ENCODE peak calls at places on chromosomes 16 and 17, in ten cellular contexts. C, R, K, D, N, L, B, Y, H and X are unnamed samples.

GRCh38 chr16:85969159-85969558 is 70.2 kb downstream of the IRF8 start:
- DNase-seq in Y (peak; percentile 47), H (no peak), N (peak; percentile 14), K (no peak), C (peak; percentile 17), R (no peak), L (no peak), D (no peak), B (peak; percentile 4), X (peak; percentile 14)

GRCh38 chr17:80955673-80956306 is 35.9 kb upstream of the CHMP6 start:
- DNase-seq in H (no peak), D (peak; percentile 74), Y (no peak), N (no peak), C (no peak), B (no peak), R (no peak), K (no peak), L (no peak), X (no peak)

GRCh38 chr17:5282639-5283217 is 644 bp downstream of the RABEP1 start:
- DNase-seq in D (no peak), B (no peak), H (peak; percentile 29), K (no peak), R (peak; percentile 31), C (no peak), N (peak; percentile 17), Y (no peak), L (peak; percentile 17), X (peak; percentile 29)

GRCh38 chr16:17379121-17379571 is 91.6 kb downstream of the XYLT1 start:
- DNase-seq in Y (peak; percentile 70), C (no peak), B (peak; percentile 77), K (no peak), N (peak; percentile 48), R (no peak), L (peak; percentile 80), D (no peak), H (no peak), X (peak; percentile 66)

GRCh38 chr16:70437582-70438324 is 1.1 kb downstream of the ST3GAL2 start:
- DNase-seq in R (no peak), B (peak; percentile 70), L (peak; percentile 52), K (no peak), H (no peak), D (no peak), C (peak; percentile 50), Y (peak; percentile 69), N (peak; percentile 62), X (peak; percentile 51)

GRCh38 chr17:81432873-81433451 is 37.7 kb downstream of the BAHCC1 start:
- DNase-seq in C (no peak), H (peak; percentile 58), K (no peak), D (no peak), R (peak; percentile 98), N (no peak), Y (no peak), B (no peak), L (no peak), X (peak; percentile 35)

GRCh38 chr17:47853616-47854015 is 2.7 kb upstream of the SP6 start:
- DNase-seq in L (no peak), H (no peak), Y (no peak), C (no peak), D (no peak), K (no peak), B (no peak), N (no peak), R (no peak), X (no peak)

GRCh38 chr17:40035162-40035559 is 19.0 kb downstream of the MED24 start:
- DNase-seq in L (peak; percentile 59), N (peak; percentile 69), Y (peak; percentile 47), D (no peak), B (peak; percentile 62), C (peak; percentile 55), H (no peak), K (no peak), R (no peak), X (peak; percentile 53)

GRCh38 chr17:17758443-17758842 is 77.2 kb downstream of the RAI1 start:
- DNase-seq in B (no peak), L (no peak), N (no peak), D (no peak), C (no peak), Y (no peak), R (no peak), H (no peak), K (no peak), X (no peak)

GRCh38 chr17:17755715-17756114 is 74.5 kb downstream of the RAI1 start:
- DNase-seq in H (no peak), Y (no peak), R (no peak), K (no peak), D (no peak), N (no peak), L (no peak), B (no peak), C (no peak), X (no peak)

GRCh38 chr17:17759164-17759563 is 77.6 kb downstream of the SREBF1 start:
- DNase-seq in H (no peak), Y (no peak), C (no peak), K (no peak), D (no peak), N (no peak), L (no peak), R (no peak), B (no peak), X (no peak)

GRCh38 chr17:17757391-17757791 is 76.1 kb downstream of the RAI1 start:
- DNase-seq in N (no peak), B (no peak), H (no peak), L (no peak), C (no peak), K (no peak), R (no peak), Y (no peak), D (peak; percentile 89), X (no peak)

GRCh38 chr17:17757944-17758343 is 76.7 kb downstream of the RAI1 start:
- DNase-seq in N (no peak), H (no peak), D (no peak), K (no peak), L (no peak), C (no peak), Y (no peak), B (no peak), R (no peak), X (no peak)
- H3K4me3 ChIP-seq in N (no peak overlapping the region), H (no peak overlapping the region), D (no peak overlapping the region), K (no peak overlapping the region), L (no peak overlapping the region), C (no peak overlapping the region), Y (no peak overlapping the region), B (no peak overlapping the region), R (no peak overlapping the region), X (no peak overlapping the region)

GRCh38 chr17:46839211-46839610 is 12.2 kb upstream of the WNT9B start:
- DNase-seq in D (no peak), N (no peak), K (no peak), R (no peak), H (no peak), B (no peak), Y (no peak), C (no peak), L (no peak), X (no peak)

GRCh38 chr17:46837521-46837920 is 13.9 kb upstream of the WNT9B start:
- DNase-seq in Y (no peak), D (no peak), H (no peak), L (no peak), C (no peak), B (no peak), K (no peak), N (no peak), R (no peak), X (no peak)

GRCh38 chr17:46841561-46842379 is 9.6 kb upstream of the WNT9B start:
- DNase-seq in C (no peak), H (no peak), B (no peak), N (no peak), L (no peak), K (no peak), D (no peak), R (peak; percentile 44), Y (no peak), X (no peak)

GRCh38 chr17:46847204-46848191 is 3.9 kb upstream of the WNT9B start:
- DNase-seq in B (no peak), H (peak; percentile 32), D (peak; percentile 40), Y (no peak), C (no peak), R (no peak), K (no peak), L (no peak), N (no peak), X (no peak)

DNA sequence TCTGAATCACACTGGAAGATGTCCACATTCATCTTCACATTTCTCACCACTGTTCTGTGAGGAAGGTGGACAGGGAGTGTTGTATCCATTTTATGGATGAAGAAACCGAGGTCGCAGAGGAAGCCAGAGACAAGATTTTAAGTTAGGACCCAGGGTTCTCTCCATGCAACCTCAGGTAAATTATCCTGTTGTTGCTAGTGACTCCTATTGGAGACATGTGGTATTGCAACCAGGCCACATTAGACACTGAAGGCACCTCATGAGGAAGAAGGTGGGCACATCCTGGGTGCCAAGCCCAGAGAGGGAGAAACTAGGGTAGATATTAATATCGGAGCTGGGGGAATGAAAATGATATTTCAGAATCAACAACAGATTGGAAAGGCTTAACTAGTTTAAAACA is 8.5 kb upstream of the WNT9B start:
- DNase-seq in D (no peak), C (no peak), R (no peak), L (no peak), B (peak; percentile 8), N (no peak), H (no peak), Y (no peak), K (no peak), X (no peak)
- TF ChIP-seq CTCF in D (no peak), C (peak; percentile 47), R (no peak), L (peak; percentile 69), B (peak; percentile 58), N (peak; percentile 78), H (no peak), Y (peak; percentile 33), K (no peak), X (peak; percentile 71)

DNA sequence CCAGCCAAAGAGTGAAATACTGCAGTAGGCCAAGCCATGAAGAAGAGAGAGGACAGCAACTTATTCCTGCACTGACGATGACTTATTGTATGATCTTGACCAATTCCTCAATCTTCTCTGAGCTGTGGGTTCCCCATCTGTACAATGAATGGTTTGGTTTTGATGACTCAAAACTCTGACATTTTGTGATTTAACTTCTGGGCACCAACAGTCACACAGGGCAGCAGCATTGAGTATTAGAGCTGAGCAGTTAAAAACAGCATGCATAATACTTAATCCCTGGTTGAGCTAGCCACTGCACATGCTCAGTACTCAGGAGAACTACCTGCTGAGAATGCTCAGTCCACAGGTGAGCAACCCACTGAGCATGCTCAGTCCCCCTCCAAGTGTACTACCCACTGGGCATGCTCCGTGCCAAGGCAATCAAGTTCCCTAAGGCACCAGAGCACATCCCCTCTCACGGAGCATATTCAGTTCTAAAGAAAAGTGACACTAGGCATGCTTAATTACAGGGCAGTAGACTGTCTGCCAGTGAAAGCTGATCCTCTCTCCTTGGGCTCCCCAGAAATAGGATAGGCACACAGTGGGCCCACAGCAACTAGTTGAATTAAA is 68.7 kb downstream of the AIPL1 start:
- DNase-seq in L (peak; percentile 19), N (no peak), C (peak; percentile 57), B (peak; percentile 1), Y (peak; percentile 24), D (no peak), H (no peak), R (no peak), K (no peak), X (peak; percentile 50)
- H3K4me3 ChIP-seq in L (no peak overlapping the region), N (no peak overlapping the region), C (no peak overlapping the region), B (no peak overlapping the region), Y (no peak overlapping the region), D (no peak overlapping the region), H (no peak overlapping the region), R (no peak overlapping the region), K (no peak overlapping the region), X (no peak overlapping the region)

DNA sequence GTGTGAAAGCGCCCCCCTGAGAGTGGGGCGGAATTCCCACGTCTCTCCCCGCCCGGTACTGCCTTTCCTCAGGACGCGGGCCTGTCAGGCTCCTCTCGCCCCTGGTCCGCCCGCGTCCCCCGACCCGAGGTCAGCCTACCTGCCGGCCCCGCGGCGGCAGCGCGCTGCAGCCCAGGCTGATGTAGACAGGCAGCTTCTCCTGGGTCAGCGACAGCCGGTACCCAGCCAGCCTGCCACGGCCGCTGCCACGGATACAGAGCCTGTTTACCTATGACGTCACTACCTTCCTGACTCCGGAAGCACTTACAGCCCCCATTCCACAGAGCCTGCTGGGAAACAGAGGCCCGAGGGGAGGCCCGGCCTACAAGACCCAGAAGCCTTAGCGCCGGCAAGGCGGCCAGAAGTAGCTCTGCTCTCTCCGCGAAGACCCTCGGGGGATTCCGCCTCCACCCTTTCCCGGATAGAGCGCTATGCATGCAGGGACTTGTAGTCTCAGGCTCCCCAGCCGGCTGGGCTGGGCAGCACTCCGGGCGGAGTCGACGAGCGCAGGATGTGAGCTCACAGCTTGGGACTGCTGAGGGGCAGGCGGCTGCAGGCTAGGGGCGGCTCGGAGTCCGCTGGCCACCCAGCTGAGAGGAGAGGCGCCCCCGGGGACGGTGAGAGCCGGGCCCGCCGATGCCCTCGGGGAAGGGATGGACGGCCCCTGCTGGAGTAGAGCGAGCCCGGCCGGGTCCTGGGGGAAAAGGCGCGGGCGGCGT is at the start of the genes IFT20 and TNFAIP1:
- DNase-seq in H (peak; percentile 98), L (peak; percentile 100), R (peak; percentile 98), K (peak; percentile 100), C (peak; percentile 100), B (peak; percentile 100), D (peak; percentile 100), Y (peak; percentile 100), N (peak; percentile 100), X (peak; percentile 100)
- TF ChIP-seq CTCF in H (no peak), L (no peak), R (no peak), K (no peak), C (no peak), B (no peak), D (no peak), Y (peak; percentile 2), N (no peak), X (no peak)